ENCODE peak calls at places on chromosomes 7 and 10, in six cellular contexts. One of them, this sample, is unnamed.

GRCh38 chr7:157477550-157478212 is 140.9 kb downstream of the DNAJB6 start:
- DNase-seq in cardiac muscle cell: no peak
- DNase-seq in NB4: no peak
- DNase-seq in left ventricle myocardium inferior: peak; percentile 4
- DNase-seq in endothelial cell: no peak
- DNase-seq in stomach: no peak
- DNase-seq in this sample: no peak

GRCh38 chr7:4070214-4070613 is 611.9 kb upstream of the FOXK1 start:
- DNase-seq in cardiac muscle cell: no peak
- DNase-seq in NB4: no peak
- DNase-seq in left ventricle myocardium inferior: no peak
- DNase-seq in endothelial cell: no peak
- DNase-seq in stomach: no peak
- DNase-seq in this sample: no peak

GRCh38 chr7:50491943-50492342 is 41.8 kb upstream of the FIGNL1 start:
- DNase-seq in cardiac muscle cell: no peak
- DNase-seq in NB4: no peak
- DNase-seq in left ventricle myocardium inferior: no peak
- DNase-seq in endothelial cell: no peak
- DNase-seq in stomach: no peak
- DNase-seq in this sample: no peak

GRCh38 chr10:58625070-58625469 is 112.4 kb downstream of the BICC1 start:
- DNase-seq in cardiac muscle cell: peak; percentile 77
- DNase-seq in NB4: no peak
- DNase-seq in left ventricle myocardium inferior: no peak
- DNase-seq in endothelial cell: no peak
- DNase-seq in stomach: no peak
- DNase-seq in this sample: no peak

GRCh38 chr7:121006731-121007315 is 18.3 kb downstream of the CPED1 start:
- DNase-seq in cardiac muscle cell: no peak
- DNase-seq in NB4: peak; percentile 48
- DNase-seq in left ventricle myocardium inferior: no peak
- DNase-seq in endothelial cell: peak; percentile 20
- DNase-seq in stomach: no peak
- DNase-seq in this sample: no peak

GRCh38 chr10:29377333-29377961 is 88.6 kb downstream of the LYZL1 start:
- DNase-seq in cardiac muscle cell: peak; percentile 50
- DNase-seq in NB4: peak; percentile 16
- DNase-seq in left ventricle myocardium inferior: no peak
- DNase-seq in endothelial cell: no peak
- DNase-seq in stomach: no peak
- DNase-seq in this sample: no peak

GRCh38 chr10:44386546-44387052 is 1.7 kb upstream of the CXCL12 start:
- DNase-seq in cardiac muscle cell: peak; percentile 86
- DNase-seq in NB4: peak; percentile 63
- DNase-seq in left ventricle myocardium inferior: peak; percentile 72
- DNase-seq in endothelial cell: peak; percentile 87
- DNase-seq in stomach: peak; percentile 60
- DNase-seq in this sample: no peak

GRCh38 chr7:31051598-31052503 is at the start of gene ADCYAP1R1:
- DNase-seq in cardiac muscle cell: no peak
- DNase-seq in NB4: no peak
- DNase-seq in left ventricle myocardium inferior: peak; percentile 61
- DNase-seq in endothelial cell: peak; percentile 51
- DNase-seq in stomach: no peak
- DNase-seq in this sample: no peak

GRCh38 chr7:137343483-137343841 is at the start of gene PTN:
- DNase-seq in cardiac muscle cell: peak; percentile 53
- DNase-seq in NB4: no peak
- DNase-seq in left ventricle myocardium inferior: peak; percentile 40
- DNase-seq in endothelial cell: peak; percentile 35
- DNase-seq in stomach: no peak
- DNase-seq in this sample: no peak

GRCh38 chr7:70325509-70326101 is 727.3 kb downstream of the AUTS2 start:
- DNase-seq in cardiac muscle cell: peak; percentile 32
- DNase-seq in NB4: peak; percentile 32
- DNase-seq in left ventricle myocardium inferior: no peak
- DNase-seq in endothelial cell: no peak
- DNase-seq in stomach: no peak
- DNase-seq in this sample: no peak

GRCh38 chr7:55074008-55074499 is 55.2 kb downstream of the EGFR start:
- DNase-seq in cardiac muscle cell: peak; percentile 72
- DNase-seq in NB4: no peak
- DNase-seq in left ventricle myocardium inferior: peak; percentile 42
- DNase-seq in endothelial cell: no peak
- DNase-seq in stomach: peak; percentile 77
- DNase-seq in this sample: no peak

GRCh38 chr10:46296629-46297275 is 10.0 kb downstream of the ANTXRL start:
- DNase-seq in cardiac muscle cell: no peak
- DNase-seq in NB4: peak; percentile 73
- DNase-seq in left ventricle myocardium inferior: no peak
- DNase-seq in endothelial cell: no peak
- DNase-seq in stomach: peak; percentile 19
- DNase-seq in this sample: no peak

GRCh38 chr7:80082214-80082613 is 52.4 kb upstream of the GNAI1 start:
- DNase-seq in cardiac muscle cell: no peak
- DNase-seq in NB4: no peak
- DNase-seq in left ventricle myocardium inferior: no peak
- DNase-seq in endothelial cell: no peak
- DNase-seq in stomach: no peak
- DNase-seq in this sample: no peak

GRCh38 chr10:86711957-86712708 is 43.8 kb downstream of the LDB3 start:
- DNase-seq in cardiac muscle cell: peak; percentile 52
- DNase-seq in NB4: peak; percentile 68
- DNase-seq in left ventricle myocardium inferior: no peak
- DNase-seq in endothelial cell: peak; percentile 33
- DNase-seq in stomach: no peak
- DNase-seq in this sample: peak; percentile 37

GRCh38 chr7:127667017-127667670 is 15.2 kb downstream of the SND1 start:
- DNase-seq in cardiac muscle cell: peak; percentile 33
- DNase-seq in NB4: no peak
- DNase-seq in left ventricle myocardium inferior: no peak
- DNase-seq in endothelial cell: no peak
- DNase-seq in stomach: no peak
- DNase-seq in this sample: no peak

GRCh38 chr7:112052507-112052906 is 153.7 kb downstream of the DOCK4 start:
- DNase-seq in cardiac muscle cell: no peak
- DNase-seq in NB4: no peak
- DNase-seq in left ventricle myocardium inferior: no peak
- DNase-seq in endothelial cell: no peak
- DNase-seq in stomach: no peak
- DNase-seq in this sample: no peak

GRCh38 chr7:113100091-113100723 is 13.6 kb upstream of the GPR85 start:
- DNase-seq in cardiac muscle cell: peak; percentile 88
- DNase-seq in NB4: no peak
- DNase-seq in left ventricle myocardium inferior: peak; percentile 23
- DNase-seq in endothelial cell: no peak
- DNase-seq in stomach: peak; percentile 29
- DNase-seq in this sample: no peak

GRCh38 chr10:95785317-95785716 is 29.4 kb downstream of the ENTPD1 start:
- DNase-seq in cardiac muscle cell: no peak
- DNase-seq in NB4: no peak
- DNase-seq in left ventricle myocardium inferior: no peak
- DNase-seq in endothelial cell: no peak
- DNase-seq in stomach: no peak
- DNase-seq in this sample: no peak

GRCh38 chr10:3372284-3372683 is 199.7 kb upstream of the PITRM1 start:
- DNase-seq in cardiac muscle cell: peak; percentile 69
- DNase-seq in NB4: no peak
- DNase-seq in left ventricle myocardium inferior: no peak
- DNase-seq in endothelial cell: no peak
- DNase-seq in stomach: no peak
- DNase-seq in this sample: no peak

GRCh38 chr7:47507514-47507913 is 74.4 kb downstream of the TNS3 start:
- DNase-seq in cardiac muscle cell: no peak
- DNase-seq in NB4: no peak
- DNase-seq in left ventricle myocardium inferior: no peak
- DNase-seq in endothelial cell: no peak
- DNase-seq in stomach: no peak
- DNase-seq in this sample: no peak

GRCh38 chr10:92126100-92126650 is 164.7 kb downstream of the CPEB3 start:
- DNase-seq in cardiac muscle cell: peak; percentile 16
- DNase-seq in NB4: no peak
- DNase-seq in left ventricle myocardium inferior: no peak
- DNase-seq in endothelial cell: no peak
- DNase-seq in stomach: no peak
- DNase-seq in this sample: no peak

GRCh38 chr10:8502611-8503010 is 448.1 kb downstream of the GATA3 start:
- DNase-seq in cardiac muscle cell: no peak
- DNase-seq in NB4: no peak
- DNase-seq in left ventricle myocardium inferior: no peak
- DNase-seq in endothelial cell: no peak
- DNase-seq in stomach: no peak
- DNase-seq in this sample: no peak

GRCh38 chr10:76184647-76185046 is 753.2 kb downstream of the LRMDA start:
- DNase-seq in cardiac muscle cell: no peak
- DNase-seq in NB4: no peak
- DNase-seq in left ventricle myocardium inferior: no peak
- DNase-seq in endothelial cell: no peak
- DNase-seq in stomach: no peak
- DNase-seq in this sample: no peak

GRCh38 chr7:26667514-26668133 is 196.8 kb downstream of the SKAP2 start:
- DNase-seq in cardiac muscle cell: peak; percentile 94
- DNase-seq in NB4: peak; percentile 96
- DNase-seq in left ventricle myocardium inferior: no peak
- DNase-seq in endothelial cell: peak; percentile 74
- DNase-seq in stomach: peak; percentile 53
- DNase-seq in this sample: no peak

GRCh38 chr7:132503415-132503814 is 72.9 kb downstream of the PLXNA4 start:
- DNase-seq in cardiac muscle cell: no peak
- DNase-seq in NB4: no peak
- DNase-seq in left ventricle myocardium inferior: no peak
- DNase-seq in endothelial cell: no peak
- DNase-seq in stomach: no peak
- DNase-seq in this sample: no peak

GRCh38 chr7:131600578-131600977 is 44.1 kb upstream of the PODXL start:
- DNase-seq in cardiac muscle cell: no peak
- DNase-seq in NB4: no peak
- DNase-seq in left ventricle myocardium inferior: no peak
- DNase-seq in endothelial cell: no peak
- DNase-seq in stomach: no peak
- DNase-seq in this sample: no peak

GRCh38 chr10:33303988-33304387 is 30.5 kb downstream of the NRP1 start:
- DNase-seq in cardiac muscle cell: no peak
- DNase-seq in NB4: no peak
- DNase-seq in left ventricle myocardium inferior: no peak
- DNase-seq in endothelial cell: no peak
- DNase-seq in stomach: no peak
- DNase-seq in this sample: no peak

DNA sequence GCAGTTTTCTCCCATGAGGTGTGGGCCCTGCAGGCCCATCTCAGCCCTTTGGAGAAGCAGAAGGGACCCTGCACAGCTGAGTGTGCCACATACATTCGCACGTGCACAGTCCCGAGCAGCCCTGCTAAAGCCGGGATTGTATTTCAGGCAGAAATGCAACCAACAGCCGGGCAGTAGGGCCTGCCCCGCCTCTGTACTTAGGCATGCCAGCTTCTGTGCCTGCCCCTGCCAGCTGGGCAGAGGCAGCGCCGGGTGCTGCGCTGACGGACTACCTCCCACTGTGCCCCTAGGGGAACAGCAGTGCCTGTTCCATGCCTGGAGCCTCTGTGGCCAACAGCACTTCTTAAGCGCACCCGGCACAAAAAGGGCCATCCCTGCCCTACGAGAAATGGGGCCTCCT is 170.3 kb downstream of the NEURL1 start:
- DNase-seq in cardiac muscle cell: no peak
- DNase-seq in NB4: no peak
- DNase-seq in left ventricle myocardium inferior: peak; percentile 49
- DNase-seq in endothelial cell: no peak
- DNase-seq in stomach: peak; percentile 70
- DNase-seq in this sample: no peak
- TF ChIP-seq CTCF in cardiac muscle cell: no peak
- TF ChIP-seq CTCF in NB4: no peak
- TF ChIP-seq CTCF in left ventricle myocardium inferior: peak; percentile 24
- TF ChIP-seq CTCF in endothelial cell: no peak
- TF ChIP-seq CTCF in stomach: no peak
- TF ChIP-seq CTCF in this sample: no peak

GRCh38 chr7:88217675-88218427 is 2.0 kb downstream of the SRI start:
- DNase-seq in cardiac muscle cell: no peak
- DNase-seq in NB4: peak; percentile 45
- DNase-seq in left ventricle myocardium inferior: no peak
- DNase-seq in endothelial cell: no peak
- DNase-seq in stomach: no peak
- DNase-seq in this sample: no peak

GRCh38 chr7:88218428-88218745 is 1.5 kb downstream of the SRI start:
- DNase-seq in cardiac muscle cell: no peak
- DNase-seq in NB4: no peak
- DNase-seq in left ventricle myocardium inferior: no peak
- DNase-seq in endothelial cell: no peak
- DNase-seq in stomach: no peak
- DNase-seq in this sample: no peak

GRCh38 chr7:88218836-88219605 is 817 bp downstream of the SRI start:
- DNase-seq in cardiac muscle cell: peak; percentile 74
- DNase-seq in NB4: peak; percentile 70
- DNase-seq in left ventricle myocardium inferior: peak; percentile 26
- DNase-seq in endothelial cell: peak; percentile 47
- DNase-seq in stomach: peak; percentile 60
- DNase-seq in this sample: no peak

GRCh38 chr7:88223265-88223664 is 3.4 kb upstream of the SRI start:
- DNase-seq in cardiac muscle cell: no peak
- DNase-seq in NB4: no peak
- DNase-seq in left ventricle myocardium inferior: no peak
- DNase-seq in endothelial cell: no peak
- DNase-seq in stomach: no peak
- DNase-seq in this sample: no peak

GRCh38 chr7:88219781-88220747 is at the start of gene SRI:
- DNase-seq in cardiac muscle cell: peak; percentile 91
- DNase-seq in NB4: peak; percentile 92
- DNase-seq in left ventricle myocardium inferior: peak; percentile 88
- DNase-seq in endothelial cell: peak; percentile 96
- DNase-seq in stomach: peak; percentile 89
- DNase-seq in this sample: peak; percentile 56
- TF ChIP-seq CTCF in cardiac muscle cell: peak; percentile 60
- TF ChIP-seq CTCF in NB4: peak; percentile 40
- TF ChIP-seq CTCF in left ventricle myocardium inferior: peak; percentile 95
- TF ChIP-seq CTCF in endothelial cell: peak; percentile 98
- TF ChIP-seq CTCF in stomach: no peak
- TF ChIP-seq CTCF in this sample: peak; percentile 72

DNA sequence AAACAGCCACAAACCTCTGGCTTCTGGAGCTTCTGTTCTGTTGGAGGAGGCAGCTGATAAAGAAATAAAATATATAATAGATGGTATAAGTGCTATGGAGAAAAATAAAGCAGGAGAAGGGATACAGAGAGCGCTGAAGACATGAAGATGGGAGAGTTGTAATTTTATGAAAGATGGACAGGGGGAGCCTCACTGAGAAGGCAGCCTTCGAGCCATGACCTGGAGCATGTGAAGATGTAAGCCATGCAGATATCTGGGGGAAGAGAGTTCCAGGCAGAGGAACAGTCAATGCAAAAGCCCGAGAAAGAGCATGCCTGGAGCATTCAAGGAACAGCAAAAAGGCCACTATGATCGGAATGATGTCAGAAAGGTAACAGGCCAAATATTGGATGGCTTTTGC is 187.5 kb downstream of the KIAA1217 start:
- DNase-seq in cardiac muscle cell: peak; percentile 11
- DNase-seq in NB4: no peak
- DNase-seq in left ventricle myocardium inferior: no peak
- DNase-seq in endothelial cell: no peak
- DNase-seq in stomach: no peak
- DNase-seq in this sample: no peak
- TF ChIP-seq CTCF in cardiac muscle cell: peak; percentile 18
- TF ChIP-seq CTCF in NB4: no peak
- TF ChIP-seq CTCF in left ventricle myocardium inferior: peak; percentile 21
- TF ChIP-seq CTCF in endothelial cell: no peak
- TF ChIP-seq CTCF in stomach: no peak
- TF ChIP-seq CTCF in this sample: no peak

GRCh38 chr7:92246363-92247101 is 758 bp downstream of the ANKIB1 start:
- DNase-seq in cardiac muscle cell: peak; percentile 29
- DNase-seq in NB4: no peak
- DNase-seq in left ventricle myocardium inferior: no peak
- DNase-seq in endothelial cell: peak; percentile 25
- DNase-seq in stomach: no peak
- DNase-seq in this sample: no peak
- TF ChIP-seq CTCF in cardiac muscle cell: no peak
- TF ChIP-seq CTCF in NB4: no peak
- TF ChIP-seq CTCF in left ventricle myocardium inferior: no peak
- TF ChIP-seq CTCF in endothelial cell: no peak
- TF ChIP-seq CTCF in stomach: no peak
- TF ChIP-seq CTCF in this sample: no peak

This sample was measured in omental fat pad.